ENCODE peak calls at places on chromosomes 2 and 18, in seven cellular contexts. One of them, this sample, is unnamed.

GRCh38 chr2:8572712-8573233 is 109.1 kb upstream of the ID2 start:
- DNase-seq in GM10248: no peak
- DNase-seq in iPS-NIHi11: no peak
- DNase-seq in posterior cingulate gyrus: no peak
- DNase-seq in DMS79: no peak
- DNase-seq in cardiac fibroblast: no peak
- DNase-seq in effector CD4-positive, alpha-beta T cell: no peak
- DNase-seq in this sample: no peak

GRCh38 chr2:212451786-212452200 is 86.8 kb downstream of the ERBB4 start:
- DNase-seq in GM10248: no peak
- DNase-seq in iPS-NIHi11: peak
- DNase-seq in posterior cingulate gyrus: no peak
- DNase-seq in DMS79: no peak
- DNase-seq in cardiac fibroblast: peak
- DNase-seq in effector CD4-positive, alpha-beta T cell: no peak
- DNase-seq in this sample: peak

GRCh38 chr2:33529771-33530481 is 53.5 kb downstream of the RASGRP3 start:
- DNase-seq in GM10248: no peak
- DNase-seq in iPS-NIHi11: no peak
- DNase-seq in posterior cingulate gyrus: no peak
- DNase-seq in DMS79: no peak
- DNase-seq in cardiac fibroblast: peak
- DNase-seq in effector CD4-positive, alpha-beta T cell: no peak
- DNase-seq in this sample: peak

GRCh38 chr18:21743166-21743831 is 2.7 kb downstream of the MIB1 start:
- DNase-seq in GM10248: no peak
- DNase-seq in iPS-NIHi11: no peak
- DNase-seq in posterior cingulate gyrus: no peak
- DNase-seq in DMS79: no peak
- DNase-seq in cardiac fibroblast: no peak
- DNase-seq in effector CD4-positive, alpha-beta T cell: no peak
- DNase-seq in this sample: no peak

GRCh38 chr2:189659734-189660133 is 1.5 kb upstream of the ASNSD1 start:
- DNase-seq in GM10248: no peak
- DNase-seq in iPS-NIHi11: no peak
- DNase-seq in posterior cingulate gyrus: no peak
- DNase-seq in DMS79: no peak
- DNase-seq in cardiac fibroblast: no peak
- DNase-seq in effector CD4-positive, alpha-beta T cell: no peak
- DNase-seq in this sample: no peak

GRCh38 chr18:39749154-39749553 is 2183.6 kb upstream of the CELF4 start:
- DNase-seq in GM10248: no peak
- DNase-seq in iPS-NIHi11: no peak
- DNase-seq in posterior cingulate gyrus: no peak
- DNase-seq in DMS79: no peak
- DNase-seq in cardiac fibroblast: no peak
- DNase-seq in effector CD4-positive, alpha-beta T cell: no peak
- DNase-seq in this sample: no peak

GRCh38 chr2:128376241-128377041 is 57.8 kb upstream of the HS6ST1 start:
- DNase-seq in GM10248: no peak
- DNase-seq in iPS-NIHi11: no peak
- DNase-seq in posterior cingulate gyrus: no peak
- DNase-seq in DMS79: no peak
- DNase-seq in cardiac fibroblast: no peak
- DNase-seq in effector CD4-positive, alpha-beta T cell: no peak
- DNase-seq in this sample: no peak

GRCh38 chr2:215540646-215541045 is 104.8 kb upstream of the FN1 start:
- DNase-seq in GM10248: no peak
- DNase-seq in iPS-NIHi11: no peak
- DNase-seq in posterior cingulate gyrus: no peak
- DNase-seq in DMS79: no peak
- DNase-seq in cardiac fibroblast: peak
- DNase-seq in effector CD4-positive, alpha-beta T cell: no peak
- DNase-seq in this sample: no peak

GRCh38 chr18:519019-519879 is 18.7 kb upstream of the COLEC12 start:
- DNase-seq in GM10248: peak
- DNase-seq in iPS-NIHi11: no peak
- DNase-seq in posterior cingulate gyrus: peak
- DNase-seq in DMS79: no peak
- DNase-seq in cardiac fibroblast: peak
- DNase-seq in effector CD4-positive, alpha-beta T cell: no peak
- DNase-seq in this sample: no peak

GRCh38 chr2:121324601-121325000 is 39.6 kb upstream of the TFCP2L1 start:
- DNase-seq in GM10248: no peak
- DNase-seq in iPS-NIHi11: no peak
- DNase-seq in posterior cingulate gyrus: no peak
- DNase-seq in DMS79: no peak
- DNase-seq in cardiac fibroblast: no peak
- DNase-seq in effector CD4-positive, alpha-beta T cell: no peak
- DNase-seq in this sample: no peak

GRCh38 chr18:70036771-70037452 is 89.2 kb upstream of the CD226 start:
- DNase-seq in GM10248: peak
- DNase-seq in iPS-NIHi11: no peak
- DNase-seq in posterior cingulate gyrus: peak
- DNase-seq in DMS79: no peak
- DNase-seq in cardiac fibroblast: no peak
- DNase-seq in effector CD4-positive, alpha-beta T cell: no peak
- DNase-seq in this sample: no peak

GRCh38 chr18:58345064-58345463 is 283.8 kb downstream of the ALPK2 start:
- DNase-seq in GM10248: no peak
- DNase-seq in iPS-NIHi11: no peak
- DNase-seq in posterior cingulate gyrus: no peak
- DNase-seq in DMS79: no peak
- DNase-seq in cardiac fibroblast: no peak
- DNase-seq in effector CD4-positive, alpha-beta T cell: no peak
- DNase-seq in this sample: no peak

GRCh38 chr18:68262697-68263293 is 452.1 kb downstream of the TMX3 start:
- DNase-seq in GM10248: no peak
- DNase-seq in iPS-NIHi11: no peak
- DNase-seq in posterior cingulate gyrus: no peak
- DNase-seq in DMS79: no peak
- DNase-seq in cardiac fibroblast: peak
- DNase-seq in effector CD4-positive, alpha-beta T cell: no peak
- DNase-seq in this sample: peak

GRCh38 chr2:234998404-234999211 is 46.8 kb downstream of the SH3BP4 start:
- DNase-seq in GM10248: no peak
- DNase-seq in iPS-NIHi11: no peak
- DNase-seq in posterior cingulate gyrus: no peak
- DNase-seq in DMS79: no peak
- DNase-seq in cardiac fibroblast: peak
- DNase-seq in effector CD4-positive, alpha-beta T cell: no peak
- DNase-seq in this sample: no peak

GRCh38 chr2:236177967-236178909 is 10.1 kb upstream of the GBX2 start:
- DNase-seq in GM10248: peak
- DNase-seq in iPS-NIHi11: peak
- DNase-seq in posterior cingulate gyrus: peak
- DNase-seq in DMS79: peak
- DNase-seq in cardiac fibroblast: peak
- DNase-seq in effector CD4-positive, alpha-beta T cell: no peak
- DNase-seq in this sample: no peak

GRCh38 chr2:241887806-241888522 is 18.4 kb downstream of the RTP5 start:
- DNase-seq in GM10248: no peak
- DNase-seq in iPS-NIHi11: no peak
- DNase-seq in posterior cingulate gyrus: no peak
- DNase-seq in DMS79: no peak
- DNase-seq in cardiac fibroblast: no peak
- DNase-seq in effector CD4-positive, alpha-beta T cell: no peak
- DNase-seq in this sample: no peak

GRCh38 chr2:68879296-68879695 is 8.1 kb upstream of the BMP10 start:
- DNase-seq in GM10248: no peak
- DNase-seq in iPS-NIHi11: no peak
- DNase-seq in posterior cingulate gyrus: no peak
- DNase-seq in DMS79: no peak
- DNase-seq in cardiac fibroblast: peak
- DNase-seq in effector CD4-positive, alpha-beta T cell: no peak
- DNase-seq in this sample: no peak

GRCh38 chr18:79117380-79117779 is 48.2 kb downstream of the ATP9B start:
- DNase-seq in GM10248: no peak
- DNase-seq in iPS-NIHi11: no peak
- DNase-seq in posterior cingulate gyrus: no peak
- DNase-seq in DMS79: no peak
- DNase-seq in cardiac fibroblast: no peak
- DNase-seq in effector CD4-positive, alpha-beta T cell: no peak
- DNase-seq in this sample: no peak

GRCh38 chr18:10317864-10318685 is 136.4 kb upstream of the APCDD1 start:
- DNase-seq in GM10248: no peak
- DNase-seq in iPS-NIHi11: no peak
- DNase-seq in posterior cingulate gyrus: no peak
- DNase-seq in DMS79: no peak
- DNase-seq in cardiac fibroblast: no peak
- DNase-seq in effector CD4-positive, alpha-beta T cell: no peak
- DNase-seq in this sample: no peak

GRCh38 chr18:8786766-8787670 is 81.7 kb downstream of the MTCL1 start:
- DNase-seq in GM10248: no peak
- DNase-seq in iPS-NIHi11: no peak
- DNase-seq in posterior cingulate gyrus: no peak
- DNase-seq in DMS79: no peak
- DNase-seq in cardiac fibroblast: no peak
- DNase-seq in effector CD4-positive, alpha-beta T cell: no peak
- DNase-seq in this sample: no peak

GRCh38 chr2:178205853-178206516 is 11.7 kb downstream of the OSBPL6 start:
- DNase-seq in GM10248: no peak
- DNase-seq in iPS-NIHi11: no peak
- DNase-seq in posterior cingulate gyrus: no peak
- DNase-seq in DMS79: no peak
- DNase-seq in cardiac fibroblast: peak
- DNase-seq in effector CD4-positive, alpha-beta T cell: no peak
- DNase-seq in this sample: peak

GRCh38 chr2:1564506-1564905 is 151.2 kb downstream of the TPO start:
- DNase-seq in GM10248: no peak
- DNase-seq in iPS-NIHi11: no peak
- DNase-seq in posterior cingulate gyrus: no peak
- DNase-seq in DMS79: no peak
- DNase-seq in cardiac fibroblast: no peak
- DNase-seq in effector CD4-positive, alpha-beta T cell: no peak
- DNase-seq in this sample: no peak

GRCh38 chr2:137983581-137983980 is 19.3 kb downstream of the HNMT start:
- DNase-seq in GM10248: no peak
- DNase-seq in iPS-NIHi11: no peak
- DNase-seq in posterior cingulate gyrus: no peak
- DNase-seq in DMS79: no peak
- DNase-seq in cardiac fibroblast: no peak
- DNase-seq in effector CD4-positive, alpha-beta T cell: no peak
- DNase-seq in this sample: no peak

GRCh38 chr2:19764998-19765397 is 136.8 kb downstream of the TTC32 start:
- DNase-seq in GM10248: no peak
- DNase-seq in iPS-NIHi11: no peak
- DNase-seq in posterior cingulate gyrus: no peak
- DNase-seq in DMS79: no peak
- DNase-seq in cardiac fibroblast: peak
- DNase-seq in effector CD4-positive, alpha-beta T cell: no peak
- DNase-seq in this sample: no peak

GRCh38 chr2:54560146-54560881 is 104.2 kb downstream of the SPTBN1 start:
- DNase-seq in GM10248: peak
- DNase-seq in iPS-NIHi11: no peak
- DNase-seq in posterior cingulate gyrus: no peak
- DNase-seq in DMS79: no peak
- DNase-seq in cardiac fibroblast: peak
- DNase-seq in effector CD4-positive, alpha-beta T cell: peak
- DNase-seq in this sample: peak

GRCh38 chr2:168673265-168674222 is 128.9 kb upstream of the NOSTRIN start:
- DNase-seq in GM10248: no peak
- DNase-seq in iPS-NIHi11: no peak
- DNase-seq in posterior cingulate gyrus: no peak
- DNase-seq in DMS79: no peak
- DNase-seq in cardiac fibroblast: no peak
- DNase-seq in effector CD4-positive, alpha-beta T cell: no peak
- DNase-seq in this sample: no peak

This sample was measured in RCC 7860.